ENCODE peak calls at places on chromosome 10, in five cellular contexts. Z, L, A, E and T are unnamed samples.

GRCh38 chr10:104323721-104324686 is 14.3 kb downstream of the ITPRIP start:
- DNase-seq in E (no peak), Z (no peak), L (no peak), A (no peak), T (no peak)

GRCh38 chr10:1472178-1472577 is 265.1 kb downstream of the ADARB2 start:
- DNase-seq in E (no peak), A (no peak), L (no peak), Z (no peak), T (no peak)

GRCh38 chr10:114930320-114930719 is 7.7 kb upstream of the TRUB1 start:
- DNase-seq in Z (no peak), E (no peak), L (no peak), A (no peak), T (no peak)

GRCh38 chr10:47031251-47031952 is 120.2 kb downstream of the PTPN20 start:
- DNase-seq in A (peak; percentile 55), E (peak; percentile 28), L (no peak), Z (no peak), T (peak; percentile 13)

GRCh38 chr10:116774728-116775151 is 32.4 kb upstream of the HSPA12A start:
- DNase-seq in E (no peak), L (peak; percentile 18), Z (no peak), A (no peak), T (no peak)

GRCh38 chr10:4450981-4451501 is 375.0 kb upstream of the AKR1E2 start:
- DNase-seq in A (no peak), Z (no peak), L (no peak), E (no peak), T (no peak)

GRCh38 chr10:46283217-46283944 is 3.4 kb upstream of the ANTXRL start:
- DNase-seq in L (no peak), A (no peak), E (no peak), Z (no peak), T (no peak)

GRCh38 chr10:47256753-47257336 is 43.2 kb upstream of the GDF10 start:
- DNase-seq in E (no peak), A (no peak), L (no peak), Z (no peak), T (no peak)

GRCh38 chr10:122348512-122348911 is 26.0 kb upstream of the PLEKHA1 start:
- DNase-seq in L (no peak), E (no peak), Z (no peak), A (no peak), T (no peak)

GRCh38 chr10:119478111-119479047 is 64.1 kb downstream of the RGS10 start:
- DNase-seq in Z (peak; percentile 7), E (no peak), L (no peak), A (no peak), T (no peak)

GRCh38 chr10:124686707-124687376 is 57.3 kb downstream of the FAM53B start:
- DNase-seq in E (peak; percentile 83), A (no peak), Z (no peak), L (no peak), T (peak; percentile 62)

GRCh38 chr10:119567978-119568377 is 25.5 kb upstream of the RGS10 start:
- DNase-seq in L (no peak), A (no peak), E (no peak), Z (no peak), T (no peak)

GRCh38 chr10:78626471-78626870 is 442.3 kb upstream of the ZMIZ1 start:
- DNase-seq in A (no peak), L (no peak), Z (no peak), E (no peak), T (peak; percentile 47)

GRCh38 chr10:102523250-102524029 is 19.7 kb downstream of the SUFU start:
- DNase-seq in A (no peak), Z (no peak), L (no peak), E (no peak), T (no peak)

GRCh38 chr10:48557511-48558123 is 47.3 kb downstream of the ARHGAP22 start:
- DNase-seq in E (no peak), L (no peak), Z (no peak), A (no peak), T (no peak)

GRCh38 chr10:14574291-14574690 is 200.4 kb downstream of the FAM107B start:
- DNase-seq in A (no peak), Z (no peak), L (no peak), E (no peak), T (no peak)

GRCh38 chr10:102064503-102064867 is 664 bp upstream of the HPS6 start:
- DNase-seq in A (no peak), Z (no peak), L (no peak), E (no peak), T (no peak)

GRCh38 chr10:60293797-60294196 is 95.9 kb downstream of the ANK3 start:
- DNase-seq in A (no peak), E (no peak), L (no peak), Z (no peak), T (no peak)

GRCh38 chr10:78337016-78337415 is 303.4 kb downstream of the RPS24 start:
- DNase-seq in L (no peak), Z (no peak), A (peak; percentile 44), E (no peak), T (no peak)

GRCh38 chr10:3887885-3888476 is 103.0 kb upstream of the KLF6 start:
- DNase-seq in Z (peak; percentile 34), L (peak; percentile 30), E (no peak), A (peak; percentile 76), T (peak; percentile 71)

GRCh38 chr10:33743429-33743857 is 409.0 kb upstream of the NRP1 start:
- DNase-seq in Z (no peak), A (no peak), L (no peak), E (no peak), T (no peak)

GRCh38 chr10:43193496-43194080 is 55.3 kb downstream of the CSGALNACT2 start:
- DNase-seq in A (no peak), L (no peak), Z (no peak), E (no peak), T (peak; percentile 13)

GRCh38 chr10:99977916-99978315 is 31.8 kb downstream of the DNMBP start:
- DNase-seq in L (no peak), A (no peak), Z (no peak), E (no peak), T (no peak)

GRCh38 chr10:76432274-76433012 is 1001.0 kb downstream of the LRMDA start:
- DNase-seq in L (no peak), E (no peak), A (peak; percentile 83), Z (no peak), T (peak; percentile 49)

GRCh38 chr10:46557319-46558140 is 1.1 kb upstream of the GPRIN2 start:
- DNase-seq in L (peak; percentile 10), Z (no peak), E (peak; percentile 33), A (no peak), T (peak; percentile 51)

GRCh38 chr10:93591065-93591808 is 9.8 kb downstream of the RBP4 start:
- DNase-seq in L (no peak), A (no peak), Z (no peak), E (no peak), T (no peak)

GRCh38 chr10:112448903-112449302 is 1.9 kb downstream of the VTI1A start:
- DNase-seq in E (no peak), Z (no peak), L (no peak), A (no peak), T (no peak)

GRCh38 chr10:102395677-102396197 is at the start of gene NFKB2:
- DNase-seq in L (no peak), A (no peak), E (no peak), Z (no peak), T (no peak)

GRCh38 chr10:49241365-49241764 is 53.2 kb upstream of the TMEM273 start:
- DNase-seq in E (no peak), Z (no peak), L (no peak), A (no peak), T (no peak)

GRCh38 chr10:104032144-104032775 is 53.4 kb downstream of the COL17A1 start:
- DNase-seq in Z (no peak), A (no peak), E (no peak), L (no peak), T (no peak)

GRCh38 chr10:87593702-87594101 is 66.0 kb upstream of the PAPSS2 start:
- DNase-seq in A (no peak), E (no peak), Z (no peak), L (no peak), T (no peak)

GRCh38 chr10:101016814-101017213 is 14.1 kb downstream of the PDZD7 start:
- DNase-seq in E (no peak), Z (no peak), L (no peak), A (no peak), T (no peak)

GRCh38 chr10:44674536-44674935 is 236.6 kb upstream of the TMEM72 start:
- DNase-seq in A (no peak), E (no peak), L (no peak), Z (no peak), T (no peak)

GRCh38 chr10:7094781-7095180 is 316.1 kb downstream of the SFMBT2 start:
- DNase-seq in E (no peak), A (no peak), L (no peak), Z (no peak), T (no peak)

GRCh38 chr10:7093368-7093767 is 317.5 kb downstream of the SFMBT2 start:
- DNase-seq in E (no peak), A (no peak), L (no peak), Z (no peak), T (no peak)

GRCh38 chr10:7092603-7093002 is 318.2 kb downstream of the SFMBT2 start:
- DNase-seq in A (no peak), L (no peak), E (no peak), Z (no peak), T (no peak)

GRCh38 chr10:7085913-7086589 is 324.8 kb downstream of the SFMBT2 start:
- DNase-seq in A (no peak), E (no peak), Z (no peak), L (no peak), T (peak; percentile 29)

DNA sequence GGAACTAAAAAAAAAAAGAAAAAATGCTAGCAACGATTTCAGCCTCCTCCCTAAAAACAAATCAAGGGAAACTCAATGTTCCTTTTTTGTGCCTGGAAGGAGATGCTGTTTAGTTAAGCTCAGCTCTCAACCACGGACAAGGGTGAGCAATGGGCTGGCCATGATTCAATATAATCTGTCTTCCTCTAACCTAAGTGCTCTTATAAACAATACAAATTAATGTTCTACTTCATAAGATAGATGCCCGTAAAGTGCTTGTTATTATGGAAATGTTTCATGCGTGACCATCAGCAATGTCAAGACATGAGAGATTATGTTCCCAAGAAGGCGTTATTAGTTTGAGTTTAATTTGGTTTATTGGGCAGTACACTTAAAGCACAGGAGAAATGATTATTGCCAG is 320.3 kb downstream of the SFMBT2 start:
- DNase-seq in Z (no peak), L (peak; percentile 12), A (no peak), E (no peak), T (no peak)
- H3K27me3 ChIP-seq in Z (no peaks in the 10 kb centered on the region), L (no peaks in the 10 kb centered on the region), A (no peaks in the 10 kb centered on the region), E (no peaks in the 10 kb centered on the region), T (no peaks in the 10 kb centered on the region)

DNA sequence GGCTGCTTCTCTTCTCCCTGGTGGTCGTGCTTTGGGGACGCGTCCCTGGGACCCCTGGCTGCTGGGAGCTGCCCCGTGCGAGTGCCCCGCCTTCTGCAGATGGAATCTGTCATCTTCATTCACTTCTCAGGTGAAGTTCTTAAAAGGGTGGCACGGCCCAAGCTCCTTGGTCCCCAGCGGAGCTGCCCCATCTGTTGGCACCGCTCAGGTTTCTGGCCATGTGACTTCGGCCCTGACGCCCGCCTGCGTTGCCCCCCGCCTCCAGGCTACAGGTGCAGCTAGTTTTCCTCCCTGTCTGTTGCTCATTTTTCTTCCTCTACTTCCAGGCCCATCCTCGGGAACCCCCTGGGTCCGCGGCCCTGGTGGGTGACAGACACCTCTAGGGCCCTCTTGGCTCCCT is 6.8 kb upstream of the NKX6-2 start:
- DNase-seq in L (no peak), E (no peak), A (no peak), Z (no peak), T (no peak)
- H3K27ac ChIP-seq in L (no peak overlapping the region), E (no peak overlapping the region), A (no peak overlapping the region), Z (no peak overlapping the region), T (no peak overlapping the region)

GRCh38 chr10:52746169-52746568 is 26.4 kb downstream of the MBL2 start:
- DNase-seq in E (no peak), L (no peak), A (no peak), Z (no peak), T (no peak)
- TF ChIP-seq CTCF in E (no peak), L (no peak), A (no peak), Z (no peak), T (no peak)

GRCh38 chr10:75089634-75090033 is 21.8 kb upstream of the SAMD8 start:
- DNase-seq in E (no peak), A (no peak), Z (no peak), L (no peak), T (no peak)
- H3K27me3 ChIP-seq in E (no peaks in the 10 kb centered on the region), A (no peaks in the 10 kb centered on the region), Z (no peaks in the 10 kb centered on the region), L (no peaks in the 10 kb centered on the region), T (no peaks in the 10 kb centered on the region)